ENCODE peak calls at places on chromosomes 5 and 9, in nine cellular contexts. One of them, this sample, is unnamed.

GRCh38 chr9:77779010-77779409 is 130.9 kb upstream of the GNA14 start:
- DNase-seq in mesenchymal stem cell: no peak
- DNase-seq in AG09319: no peak
- DNase-seq in mesothelial cell of epicardium: no peak
- DNase-seq in A549: no peak
- DNase-seq in NCI-H1092: no peak
- DNase-seq in dermis microvascular lymphatic vessel endothelial cell: no peak
- DNase-seq in SK-MEL-5: no peak
- DNase-seq in NCI-H748 treated with DMSO at 0.1 percent for 48 hours: no peak
- DNase-seq in this sample: no peak

GRCh38 chr5:133240425-133241091 is 188.7 kb downstream of the HSPA4 start:
- DNase-seq in mesenchymal stem cell: peak; percentile 97
- DNase-seq in AG09319: peak; percentile 32
- DNase-seq in mesothelial cell of epicardium: no peak
- DNase-seq in A549: peak; percentile 95
- DNase-seq in NCI-H1092: no peak
- DNase-seq in dermis microvascular lymphatic vessel endothelial cell: peak; percentile 99
- DNase-seq in SK-MEL-5: peak; percentile 97
- DNase-seq in NCI-H748 treated with DMSO at 0.1 percent for 48 hours: no peak
- DNase-seq in this sample: peak; percentile 91

GRCh38 chr9:136686794-136687711 is at the start of gene AGPAT2:
- DNase-seq in mesenchymal stem cell: peak; percentile 51
- DNase-seq in AG09319: no peak
- DNase-seq in mesothelial cell of epicardium: peak; percentile 62
- DNase-seq in A549: peak; percentile 74
- DNase-seq in NCI-H1092: peak; percentile 30
- DNase-seq in dermis microvascular lymphatic vessel endothelial cell: peak; percentile 56
- DNase-seq in SK-MEL-5: peak; percentile 46
- DNase-seq in NCI-H748 treated with DMSO at 0.1 percent for 48 hours: peak; percentile 54
- DNase-seq in this sample: no peak

GRCh38 chr5:37086466-37087178 is 162.6 kb downstream of the CPLANE1 start:
- DNase-seq in mesenchymal stem cell: peak; percentile 88
- DNase-seq in AG09319: no peak
- DNase-seq in mesothelial cell of epicardium: no peak
- DNase-seq in A549: no peak
- DNase-seq in NCI-H1092: no peak
- DNase-seq in dermis microvascular lymphatic vessel endothelial cell: no peak
- DNase-seq in SK-MEL-5: no peak
- DNase-seq in NCI-H748 treated with DMSO at 0.1 percent for 48 hours: peak; percentile 49
- DNase-seq in this sample: no peak

GRCh38 chr9:133331221-133331620 is 4.8 kb downstream of the SURF6 start:
- DNase-seq in mesenchymal stem cell: no peak
- DNase-seq in AG09319: no peak
- DNase-seq in mesothelial cell of epicardium: no peak
- DNase-seq in A549: no peak
- DNase-seq in NCI-H1092: no peak
- DNase-seq in dermis microvascular lymphatic vessel endothelial cell: no peak
- DNase-seq in SK-MEL-5: no peak
- DNase-seq in NCI-H748 treated with DMSO at 0.1 percent for 48 hours: no peak
- DNase-seq in this sample: no peak

GRCh38 chr9:24986331-24986730 is 440.6 kb upstream of the IZUMO3 start:
- DNase-seq in mesenchymal stem cell: no peak
- DNase-seq in AG09319: no peak
- DNase-seq in mesothelial cell of epicardium: no peak
- DNase-seq in A549: no peak
- DNase-seq in NCI-H1092: no peak
- DNase-seq in dermis microvascular lymphatic vessel endothelial cell: no peak
- DNase-seq in SK-MEL-5: no peak
- DNase-seq in NCI-H748 treated with DMSO at 0.1 percent for 48 hours: no peak
- DNase-seq in this sample: no peak

GRCh38 chr9:119003218-119003617 is 366.0 kb downstream of the BRINP1 start:
- DNase-seq in mesenchymal stem cell: peak; percentile 63
- DNase-seq in AG09319: no peak
- DNase-seq in mesothelial cell of epicardium: no peak
- DNase-seq in A549: no peak
- DNase-seq in NCI-H1092: no peak
- DNase-seq in dermis microvascular lymphatic vessel endothelial cell: no peak
- DNase-seq in SK-MEL-5: no peak
- DNase-seq in NCI-H748 treated with DMSO at 0.1 percent for 48 hours: no peak
- DNase-seq in this sample: no peak

GRCh38 chr9:22159590-22159989 is 150.5 kb upstream of the CDKN2B start:
- DNase-seq in mesenchymal stem cell: no peak
- DNase-seq in AG09319: no peak
- DNase-seq in mesothelial cell of epicardium: no peak
- DNase-seq in A549: no peak
- DNase-seq in NCI-H1092: no peak
- DNase-seq in dermis microvascular lymphatic vessel endothelial cell: no peak
- DNase-seq in SK-MEL-5: no peak
- DNase-seq in NCI-H748 treated with DMSO at 0.1 percent for 48 hours: no peak
- DNase-seq in this sample: no peak

GRCh38 chr5:1152771-1153282 is 41.0 kb upstream of the SLC12A7 start:
- DNase-seq in mesenchymal stem cell: no peak
- DNase-seq in AG09319: no peak
- DNase-seq in mesothelial cell of epicardium: no peak
- DNase-seq in A549: no peak
- DNase-seq in NCI-H1092: no peak
- DNase-seq in dermis microvascular lymphatic vessel endothelial cell: no peak
- DNase-seq in SK-MEL-5: peak; percentile 72
- DNase-seq in NCI-H748 treated with DMSO at 0.1 percent for 48 hours: peak; percentile 73
- DNase-seq in this sample: no peak

GRCh38 chr9:127637322-127637847 is 25.3 kb downstream of the STXBP1 start:
- DNase-seq in mesenchymal stem cell: peak; percentile 74
- DNase-seq in AG09319: peak; percentile 68
- DNase-seq in mesothelial cell of epicardium: no peak
- DNase-seq in A549: no peak
- DNase-seq in NCI-H1092: peak; percentile 27
- DNase-seq in dermis microvascular lymphatic vessel endothelial cell: peak; percentile 44
- DNase-seq in SK-MEL-5: peak; percentile 39
- DNase-seq in NCI-H748 treated with DMSO at 0.1 percent for 48 hours: no peak
- DNase-seq in this sample: no peak

GRCh38 chr5:76303917-76304316 is 99.2 kb upstream of the IQGAP2 start:
- DNase-seq in mesenchymal stem cell: no peak
- DNase-seq in AG09319: no peak
- DNase-seq in mesothelial cell of epicardium: no peak
- DNase-seq in A549: no peak
- DNase-seq in NCI-H1092: no peak
- DNase-seq in dermis microvascular lymphatic vessel endothelial cell: peak; percentile 23
- DNase-seq in SK-MEL-5: no peak
- DNase-seq in NCI-H748 treated with DMSO at 0.1 percent for 48 hours: peak; percentile 91
- DNase-seq in this sample: no peak

GRCh38 chr9:134163374-134164196 is 779 bp downstream of the RNU6ATAC start:
- DNase-seq in mesenchymal stem cell: no peak
- DNase-seq in AG09319: no peak
- DNase-seq in mesothelial cell of epicardium: peak; percentile 63
- DNase-seq in A549: no peak
- DNase-seq in NCI-H1092: no peak
- DNase-seq in dermis microvascular lymphatic vessel endothelial cell: peak; percentile 65
- DNase-seq in SK-MEL-5: no peak
- DNase-seq in NCI-H748 treated with DMSO at 0.1 percent for 48 hours: no peak
- DNase-seq in this sample: no peak

GRCh38 chr9:69044226-69045219 is 9.0 kb downstream of the FXN start:
- DNase-seq in mesenchymal stem cell: peak; percentile 65
- DNase-seq in AG09319: peak; percentile 28
- DNase-seq in mesothelial cell of epicardium: no peak
- DNase-seq in A549: no peak
- DNase-seq in NCI-H1092: no peak
- DNase-seq in dermis microvascular lymphatic vessel endothelial cell: peak; percentile 54
- DNase-seq in SK-MEL-5: no peak
- DNase-seq in NCI-H748 treated with DMSO at 0.1 percent for 48 hours: no peak
- DNase-seq in this sample: no peak

GRCh38 chr5:143241892-143242291 is 161.6 kb downstream of the NR3C1 start:
- DNase-seq in mesenchymal stem cell: peak; percentile 54
- DNase-seq in AG09319: no peak
- DNase-seq in mesothelial cell of epicardium: no peak
- DNase-seq in A549: no peak
- DNase-seq in NCI-H1092: no peak
- DNase-seq in dermis microvascular lymphatic vessel endothelial cell: peak; percentile 23
- DNase-seq in SK-MEL-5: no peak
- DNase-seq in NCI-H748 treated with DMSO at 0.1 percent for 48 hours: no peak
- DNase-seq in this sample: no peak

GRCh38 chr5:175692235-175692995 is 34.5 kb downstream of the HRH2 start:
- DNase-seq in mesenchymal stem cell: no peak
- DNase-seq in AG09319: no peak
- DNase-seq in mesothelial cell of epicardium: no peak
- DNase-seq in A549: no peak
- DNase-seq in NCI-H1092: no peak
- DNase-seq in dermis microvascular lymphatic vessel endothelial cell: no peak
- DNase-seq in SK-MEL-5: no peak
- DNase-seq in NCI-H748 treated with DMSO at 0.1 percent for 48 hours: no peak
- DNase-seq in this sample: no peak

GRCh38 chr5:111494350-111494999 is 17.9 kb downstream of the STARD4 start:
- DNase-seq in mesenchymal stem cell: no peak
- DNase-seq in AG09319: no peak
- DNase-seq in mesothelial cell of epicardium: no peak
- DNase-seq in A549: no peak
- DNase-seq in NCI-H1092: no peak
- DNase-seq in dermis microvascular lymphatic vessel endothelial cell: peak; percentile 20
- DNase-seq in SK-MEL-5: no peak
- DNase-seq in NCI-H748 treated with DMSO at 0.1 percent for 48 hours: no peak
- DNase-seq in this sample: no peak

GRCh38 chr5:76983468-76983867 is 30.6 kb downstream of the CRHBP start:
- DNase-seq in mesenchymal stem cell: no peak
- DNase-seq in AG09319: no peak
- DNase-seq in mesothelial cell of epicardium: no peak
- DNase-seq in A549: no peak
- DNase-seq in NCI-H1092: no peak
- DNase-seq in dermis microvascular lymphatic vessel endothelial cell: no peak
- DNase-seq in SK-MEL-5: peak; percentile 69
- DNase-seq in NCI-H748 treated with DMSO at 0.1 percent for 48 hours: no peak
- DNase-seq in this sample: no peak

GRCh38 chr5:82635561-82636288 is 357.6 kb upstream of the RPS23 start:
- DNase-seq in mesenchymal stem cell: no peak
- DNase-seq in AG09319: peak; percentile 40
- DNase-seq in mesothelial cell of epicardium: no peak
- DNase-seq in A549: peak; percentile 67
- DNase-seq in NCI-H1092: no peak
- DNase-seq in dermis microvascular lymphatic vessel endothelial cell: peak; percentile 23
- DNase-seq in SK-MEL-5: no peak
- DNase-seq in NCI-H748 treated with DMSO at 0.1 percent for 48 hours: peak; percentile 17
- DNase-seq in this sample: no peak

GRCh38 chr9:78325343-78325742 is 28.4 kb downstream of the PSAT1 start:
- DNase-seq in mesenchymal stem cell: peak; percentile 65
- DNase-seq in AG09319: peak; percentile 20
- DNase-seq in mesothelial cell of epicardium: peak; percentile 43
- DNase-seq in A549: no peak
- DNase-seq in NCI-H1092: no peak
- DNase-seq in dermis microvascular lymphatic vessel endothelial cell: peak; percentile 10
- DNase-seq in SK-MEL-5: no peak
- DNase-seq in NCI-H748 treated with DMSO at 0.1 percent for 48 hours: no peak
- DNase-seq in this sample: no peak

GRCh38 chr5:51517854-51518253 is 134.6 kb downstream of the ISL1 start:
- DNase-seq in mesenchymal stem cell: no peak
- DNase-seq in AG09319: no peak
- DNase-seq in mesothelial cell of epicardium: no peak
- DNase-seq in A549: no peak
- DNase-seq in NCI-H1092: no peak
- DNase-seq in dermis microvascular lymphatic vessel endothelial cell: no peak
- DNase-seq in SK-MEL-5: no peak
- DNase-seq in NCI-H748 treated with DMSO at 0.1 percent for 48 hours: no peak
- DNase-seq in this sample: no peak

GRCh38 chr5:816176-816575 is 31.6 kb upstream of the ZDHHC11B start:
- DNase-seq in mesenchymal stem cell: no peak
- DNase-seq in AG09319: no peak
- DNase-seq in mesothelial cell of epicardium: no peak
- DNase-seq in A549: no peak
- DNase-seq in NCI-H1092: no peak
- DNase-seq in dermis microvascular lymphatic vessel endothelial cell: no peak
- DNase-seq in SK-MEL-5: no peak
- DNase-seq in NCI-H748 treated with DMSO at 0.1 percent for 48 hours: no peak
- DNase-seq in this sample: no peak

GRCh38 chr5:66722653-66723052 is 126.5 kb downstream of the MAST4 start:
- DNase-seq in mesenchymal stem cell: no peak
- DNase-seq in AG09319: no peak
- DNase-seq in mesothelial cell of epicardium: no peak
- DNase-seq in A549: no peak
- DNase-seq in NCI-H1092: no peak
- DNase-seq in dermis microvascular lymphatic vessel endothelial cell: no peak
- DNase-seq in SK-MEL-5: no peak
- DNase-seq in NCI-H748 treated with DMSO at 0.1 percent for 48 hours: no peak
- DNase-seq in this sample: no peak

GRCh38 chr5:30693326-30693725 is 500.2 kb upstream of the CDH6 start:
- DNase-seq in mesenchymal stem cell: no peak
- DNase-seq in AG09319: no peak
- DNase-seq in mesothelial cell of epicardium: no peak
- DNase-seq in A549: no peak
- DNase-seq in NCI-H1092: no peak
- DNase-seq in dermis microvascular lymphatic vessel endothelial cell: no peak
- DNase-seq in SK-MEL-5: no peak
- DNase-seq in NCI-H748 treated with DMSO at 0.1 percent for 48 hours: no peak
- DNase-seq in this sample: no peak

GRCh38 chr5:84411832-84412605 is 27.3 kb upstream of the EDIL3 start:
- DNase-seq in mesenchymal stem cell: no peak
- DNase-seq in AG09319: no peak
- DNase-seq in mesothelial cell of epicardium: no peak
- DNase-seq in A549: no peak
- DNase-seq in NCI-H1092: no peak
- DNase-seq in dermis microvascular lymphatic vessel endothelial cell: no peak
- DNase-seq in SK-MEL-5: no peak
- DNase-seq in NCI-H748 treated with DMSO at 0.1 percent for 48 hours: no peak
- DNase-seq in this sample: no peak

GRCh38 chr9:96383165-96383939 is at the start of gene SLC35D2:
- DNase-seq in mesenchymal stem cell: peak; percentile 70
- DNase-seq in AG09319: no peak
- DNase-seq in mesothelial cell of epicardium: peak; percentile 53
- DNase-seq in A549: peak; percentile 67
- DNase-seq in NCI-H1092: no peak
- DNase-seq in dermis microvascular lymphatic vessel endothelial cell: peak; percentile 69
- DNase-seq in SK-MEL-5: peak; percentile 53
- DNase-seq in NCI-H748 treated with DMSO at 0.1 percent for 48 hours: no peak
- DNase-seq in this sample: no peak

GRCh38 chr9:15231788-15232635 is 75.0 kb downstream of the TTC39B start:
- DNase-seq in mesenchymal stem cell: peak; percentile 34
- DNase-seq in AG09319: no peak
- DNase-seq in mesothelial cell of epicardium: no peak
- DNase-seq in A549: peak; percentile 13
- DNase-seq in NCI-H1092: no peak
- DNase-seq in dermis microvascular lymphatic vessel endothelial cell: peak; percentile 59
- DNase-seq in SK-MEL-5: peak; percentile 44
- DNase-seq in NCI-H748 treated with DMSO at 0.1 percent for 48 hours: peak; percentile 63
- DNase-seq in this sample: no peak

GRCh38 chr9:111034573-111035539 is 3.4 kb downstream of the LPAR1 start:
- DNase-seq in mesenchymal stem cell: no peak
- DNase-seq in AG09319: no peak
- DNase-seq in mesothelial cell of epicardium: no peak
- DNase-seq in A549: no peak
- DNase-seq in NCI-H1092: no peak
- DNase-seq in dermis microvascular lymphatic vessel endothelial cell: no peak
- DNase-seq in SK-MEL-5: no peak
- DNase-seq in NCI-H748 treated with DMSO at 0.1 percent for 48 hours: no peak
- DNase-seq in this sample: no peak

GRCh38 chr9:112020680-112021596 is 124.3 kb downstream of the UGCG start:
- DNase-seq in mesenchymal stem cell: peak; percentile 54
- DNase-seq in AG09319: no peak
- DNase-seq in mesothelial cell of epicardium: no peak
- DNase-seq in A549: peak; percentile 77
- DNase-seq in NCI-H1092: no peak
- DNase-seq in dermis microvascular lymphatic vessel endothelial cell: peak; percentile 84
- DNase-seq in SK-MEL-5: no peak
- DNase-seq in NCI-H748 treated with DMSO at 0.1 percent for 48 hours: no peak
- DNase-seq in this sample: no peak

GRCh38 chr9:92385001-92385400 is 19.4 kb downstream of the OGN start:
- DNase-seq in mesenchymal stem cell: no peak
- DNase-seq in AG09319: no peak
- DNase-seq in mesothelial cell of epicardium: no peak
- DNase-seq in A549: no peak
- DNase-seq in NCI-H1092: no peak
- DNase-seq in dermis microvascular lymphatic vessel endothelial cell: no peak
- DNase-seq in SK-MEL-5: no peak
- DNase-seq in NCI-H748 treated with DMSO at 0.1 percent for 48 hours: no peak
- DNase-seq in this sample: no peak

GRCh38 chr9:133788819-133789733 is 50.9 kb upstream of the SARDH start:
- DNase-seq in mesenchymal stem cell: no peak
- DNase-seq in AG09319: no peak
- DNase-seq in mesothelial cell of epicardium: no peak
- DNase-seq in A549: no peak
- DNase-seq in NCI-H1092: no peak
- DNase-seq in dermis microvascular lymphatic vessel endothelial cell: peak; percentile 85
- DNase-seq in SK-MEL-5: no peak
- DNase-seq in NCI-H748 treated with DMSO at 0.1 percent for 48 hours: no peak
- DNase-seq in this sample: peak; percentile 10

GRCh38 chr5:149434162-149435014 is 55.3 kb upstream of the IL17B start:
- DNase-seq in mesenchymal stem cell: peak; percentile 92
- DNase-seq in AG09319: no peak
- DNase-seq in mesothelial cell of epicardium: peak; percentile 77
- DNase-seq in A549: peak; percentile 88
- DNase-seq in NCI-H1092: peak; percentile 9
- DNase-seq in dermis microvascular lymphatic vessel endothelial cell: peak; percentile 68
- DNase-seq in SK-MEL-5: peak; percentile 62
- DNase-seq in NCI-H748 treated with DMSO at 0.1 percent for 48 hours: peak; percentile 59
- DNase-seq in this sample: no peak

This sample was measured in glomerular endothelial cell.